ENCODE peak calls at places on chromosomes 11 and 22, in seven cellular contexts. Y, T, V, M, D, P and F are unnamed samples.

GRCh38 chr22:31253949-31254348 is 38.3 kb downstream of the PIK3IP1 start:
- DNase-seq in Y (no peak), T (no peak), V (peak; percentile 82), M (no peak), D (no peak), P (peak; percentile 99), F (no peak)

GRCh38 chr22:45502215-45503070 is at the start of gene FBLN1:
- DNase-seq in Y (no peak), T (no peak), V (no peak), M (no peak), D (no peak), P (no peak), F (no peak)

GRCh38 chr11:67351275-67352005 is 1.9 kb downstream of the POLD4 start:
- DNase-seq in Y (peak; percentile 80), T (peak; percentile 62), V (peak; percentile 75), M (no peak), D (peak; percentile 62), P (no peak), F (peak; percentile 78)

GRCh38 chr11:18731427-18731826 is 5.4 kb upstream of the IGSF22 start:
- DNase-seq in Y (no peak), T (no peak), V (no peak), M (no peak), D (no peak), P (no peak), F (no peak)

GRCh38 chr11:60766547-60766946 is 9.9 kb downstream of the MS4A15 start:
- DNase-seq in Y (no peak), T (no peak), V (no peak), M (no peak), D (no peak), P (no peak), F (no peak)

GRCh38 chr22:22720201-22720723 is 75.8 kb downstream of the GGTLC2 start:
- DNase-seq in Y (peak; percentile 34), T (peak; percentile 67), V (no peak), M (no peak), D (no peak), P (no peak), F (peak; percentile 36)

GRCh38 chr11:17734986-17735822 is 623 bp downstream of the KCNC1 start:
- DNase-seq in Y (peak; percentile 69), T (no peak), V (peak; percentile 73), M (no peak), D (peak; percentile 27), P (peak; percentile 23), F (peak; percentile 67)

GRCh38 chr11:3855808-3856491 is 486 bp downstream of the STIM1 start:
- DNase-seq in Y (no peak), T (no peak), V (no peak), M (no peak), D (no peak), P (no peak), F (no peak)

GRCh38 chr11:72231396-72232259 is 7.1 kb downstream of the INPPL1 start:
- DNase-seq in Y (no peak), T (no peak), V (no peak), M (no peak), D (no peak), P (peak; percentile 16), F (no peak)

GRCh38 chr11:72744474-72744873 is 7.7 kb downstream of the ARAP1 start:
- DNase-seq in Y (no peak), T (no peak), V (no peak), M (no peak), D (no peak), P (no peak), F (no peak)

GRCh38 chr11:6825333-6825744 is 20.1 kb upstream of the OR10A5 start:
- DNase-seq in Y (no peak), T (no peak), V (no peak), M (no peak), D (no peak), P (no peak), F (no peak)

GRCh38 chr22:40951795-40952602 is 821 bp downstream of the RBX1 start:
- DNase-seq in Y (peak; percentile 15), T (no peak), V (no peak), M (no peak), D (no peak), P (no peak), F (no peak)

DNA sequence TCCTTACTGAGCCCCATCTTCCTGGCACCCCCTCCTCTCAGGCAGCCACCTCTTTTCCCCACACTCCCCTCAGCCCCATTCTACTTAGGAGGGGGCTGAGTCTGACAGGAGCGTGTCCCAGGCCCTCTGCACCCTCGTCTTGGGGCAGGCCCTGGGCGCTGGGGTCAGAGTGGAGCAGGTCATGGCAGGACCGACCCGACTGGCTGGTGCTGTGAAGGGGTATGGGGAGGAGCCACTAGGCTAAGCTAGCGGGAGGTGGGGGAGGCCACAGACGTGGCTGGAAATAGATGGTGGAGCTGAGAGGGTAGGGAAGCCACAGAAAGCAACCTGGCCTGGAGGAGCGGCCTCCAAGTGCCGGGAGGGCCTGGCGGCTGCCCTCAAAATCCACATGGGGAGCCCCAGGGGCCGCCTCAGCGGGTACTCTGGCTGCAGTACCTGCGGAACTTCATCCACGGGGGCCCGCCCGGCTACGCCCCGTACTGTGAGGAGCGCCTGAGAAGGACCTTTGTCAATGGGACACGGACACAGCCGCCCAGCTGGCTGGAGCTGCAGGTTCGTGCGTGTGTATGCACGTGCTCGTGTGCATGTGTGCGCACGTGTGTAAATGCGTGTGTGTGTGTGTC is 61.7 kb downstream of the MYO7A start:
- DNase-seq in Y (no peak), T (no peak), V (no peak), M (no peak), D (no peak), P (no peak), F (no peak)
- H3K4me3 ChIP-seq in Y (no peak overlapping the region), T (no peak overlapping the region), V (no peak overlapping the region), M (no peak overlapping the region), D (no peak overlapping the region), P (no peak overlapping the region), F (no peak overlapping the region)

DNA sequence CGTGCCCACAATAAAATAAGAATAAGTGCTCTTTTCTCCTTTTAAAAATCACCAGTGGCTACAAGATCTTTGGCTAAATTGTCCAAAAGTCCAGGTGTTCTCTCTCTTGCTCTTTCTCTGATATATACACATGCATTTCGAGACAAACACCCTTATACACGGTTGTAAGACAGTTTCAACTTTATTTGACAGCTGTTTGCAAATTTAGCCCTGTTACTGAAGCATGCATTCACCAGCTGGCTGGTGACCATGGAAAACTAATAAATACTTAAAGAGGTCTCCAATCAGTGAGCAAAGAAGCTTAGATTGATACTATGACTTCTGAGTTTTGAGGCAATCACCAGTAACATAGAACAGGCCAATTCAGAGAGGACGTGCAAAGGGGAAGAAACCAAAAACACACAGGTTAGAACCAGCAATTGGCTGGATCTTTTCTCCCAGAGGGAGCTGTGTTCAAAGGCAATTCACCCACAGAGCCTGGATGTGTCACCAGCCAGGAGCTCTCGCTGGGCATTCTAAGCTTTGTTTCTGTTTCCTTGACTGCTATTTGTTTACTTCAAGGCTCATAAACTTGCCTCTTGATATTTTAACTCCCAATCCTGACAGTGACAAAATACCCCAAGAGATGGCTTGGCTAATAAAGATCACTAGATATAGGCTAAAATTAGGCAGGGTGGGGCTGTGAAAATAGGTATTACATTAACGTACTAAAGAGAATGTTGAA is 113.5 kb upstream of the MTMR2 start:
- DNase-seq in Y (no peak), T (no peak), V (no peak), M (no peak), D (no peak), P (no peak), F (peak; percentile 60)
- TF ChIP-seq CTCF in Y (no peak), T (no peak), V (no peak), M (no peak), D (peak; percentile 8), P (no peak), F (no peak)

DNA sequence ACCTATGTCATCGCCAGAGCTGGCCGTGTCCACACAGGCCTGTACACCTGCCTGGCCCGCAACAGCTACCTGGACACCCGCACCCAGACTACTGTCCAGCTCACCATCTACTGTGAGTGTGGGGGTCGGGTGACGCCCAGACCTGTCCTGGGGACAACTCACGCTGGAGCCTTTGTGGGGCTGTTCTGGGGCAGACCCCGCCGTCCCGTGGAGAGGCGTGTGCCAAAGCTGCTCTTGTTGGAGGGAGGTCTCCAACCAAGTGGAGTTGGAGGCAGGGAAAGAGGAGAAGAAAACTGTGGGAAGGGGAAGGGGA is 4.3 kb downstream of the VSIG10L2 start:
- DNase-seq in Y (no peak), T (no peak), V (no peak), M (no peak), D (no peak), P (no peak), F (no peak)
- H3K4me3 ChIP-seq in Y (no peak overlapping the region), T (no peak overlapping the region), V (no peak overlapping the region), M (no peak overlapping the region), D (no peak overlapping the region), P (no peak overlapping the region), F (no peak overlapping the region)

GRCh38 chr11:126973051-126973450 is 27.5 kb downstream of the KIRREL3 start:
- DNase-seq in Y (no peak), T (no peak), V (no peak), M (no peak), D (no peak), P (no peak), F (no peak)

GRCh38 chr11:126971305-126971704 is 29.3 kb downstream of the KIRREL3 start:
- DNase-seq in Y (no peak), T (no peak), V (no peak), M (no peak), D (no peak), P (no peak), F (no peak)

GRCh38 chr11:126968915-126969314 is 31.7 kb downstream of the KIRREL3 start:
- DNase-seq in Y (peak; percentile 6), T (no peak), V (no peak), M (no peak), D (no peak), P (no peak), F (no peak)

GRCh38 chr11:126965331-126965730 is 35.2 kb downstream of the KIRREL3 start:
- DNase-seq in Y (no peak), T (no peak), V (no peak), M (no peak), D (no peak), P (no peak), F (no peak)

GRCh38 chr11:126969865-126970479 is 30.6 kb downstream of the KIRREL3 start:
- DNase-seq in Y (peak; percentile 83), T (no peak), V (no peak), M (no peak), D (no peak), P (no peak), F (peak; percentile 61)
- TF ChIP-seq CTCF in Y (peak; percentile 93), T (no peak), V (no peak), M (no peak), D (peak; percentile 92), P (no peak), F (peak; percentile 83)

DNA sequence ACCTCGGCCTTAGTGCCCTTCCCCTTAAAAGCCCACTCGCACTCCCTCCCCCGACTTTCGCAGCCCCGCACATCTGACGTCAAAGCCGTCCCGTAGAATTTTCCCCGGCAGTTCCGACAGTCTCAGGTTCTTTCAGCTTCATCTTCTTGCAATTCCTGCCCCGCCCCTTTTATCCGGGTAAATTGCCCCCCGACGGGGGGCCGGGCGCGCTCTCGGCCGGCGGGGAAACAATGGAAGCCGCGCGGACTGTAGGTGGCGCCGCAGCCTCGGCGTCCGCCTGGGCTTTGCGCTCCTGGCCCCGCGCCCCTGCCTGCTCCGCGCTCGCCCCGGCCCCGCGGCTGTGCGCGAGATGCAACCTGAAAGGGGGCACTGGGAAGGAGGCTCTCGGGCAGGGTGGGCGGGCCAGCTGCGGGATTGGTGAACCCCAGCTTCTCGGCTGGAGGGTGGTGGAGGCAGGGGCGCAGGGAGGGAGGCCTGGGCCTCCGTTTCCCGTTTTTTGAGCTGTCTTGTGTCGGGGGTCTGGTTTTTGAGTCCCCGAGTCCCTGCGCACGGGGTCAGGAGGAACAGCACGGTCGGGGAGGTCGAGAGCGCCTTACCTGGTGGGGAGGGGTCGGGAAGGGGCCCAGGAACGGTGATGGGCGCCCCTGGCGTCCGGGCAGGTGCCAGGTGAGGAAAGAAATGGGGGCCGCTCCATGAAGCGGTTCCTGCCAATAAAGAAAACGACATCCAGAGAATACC is 855 bp upstream of the FGF19 start:
- DNase-seq in Y (no peak), T (no peak), V (no peak), M (no peak), D (no peak), P (no peak), F (peak; percentile 2)
- H3K4me3 ChIP-seq in Y (no peak overlapping the region), T (peak overlapping the region; percentile 63), V (no peak overlapping the region), M (peak overlapping the region; percentile 44), D (no peak overlapping the region), P (peak overlapping the region; percentile 36), F (no peak overlapping the region)